ENCODE peak calls at places on chromosomes 12 and 14, in four cellular contexts. Y, W, X and J are unnamed samples.

GRCh38 chr14:51473808-51474207 is 177.9 kb upstream of the FRMD6 start:
- DNase-seq in Y (no peak), W (no peak), X (no peak), J (no peak)

GRCh38 chr12:63206494-63206893 is 55.5 kb upstream of the AVPR1A start:
- DNase-seq in Y (no peak), W (no peak), X (no peak), J (no peak)

GRCh38 chr12:104656383-104656782 is 199.6 kb downstream of the CHST11 start:
- DNase-seq in Y (no peak), W (no peak), X (peak; percentile 63), J (no peak)

GRCh38 chr12:80761818-80762217 is 45.1 kb downstream of the MYF5 start:
- DNase-seq in Y (no peak), W (no peak), X (no peak), J (no peak)

GRCh38 chr14:99125113-99125512 is 146.9 kb downstream of the BCL11B start:
- DNase-seq in Y (no peak), W (no peak), X (no peak), J (peak; percentile 18)

GRCh38 chr12:71947645-71948105 is 9.0 kb downstream of the TPH2 start:
- DNase-seq in Y (no peak), W (no peak), X (peak; percentile 73), J (peak; percentile 64)

GRCh38 chr14:49982522-49982951 is 89.7 kb downstream of the ARF6 start:
- DNase-seq in Y (no peak), W (no peak), X (no peak), J (no peak)

GRCh38 chr14:70660967-70661871 is 19.5 kb downstream of the TTC9 start:
- DNase-seq in Y (no peak), W (peak; percentile 22), X (no peak), J (no peak)

GRCh38 chr14:50829472-50830043 is 1.4 kb downstream of the NIN start:
- DNase-seq in Y (no peak), W (no peak), X (peak; percentile 37), J (no peak)

GRCh38 chr12:68559984-68560822 is 50.5 kb upstream of the RAP1B start:
- DNase-seq in Y (no peak), W (no peak), X (peak; percentile 63), J (peak; percentile 33)

GRCh38 chr12:93762059-93762719 is 85.0 kb downstream of the CRADD start:
- DNase-seq in Y (no peak), W (no peak), X (no peak), J (no peak)

GRCh38 chr14:50215416-50215815 is 16.0 kb downstream of the SOS2 start:
- DNase-seq in Y (no peak), W (no peak), X (no peak), J (no peak)

GRCh38 chr12:42326466-42327226 is 679 bp downstream of the PPHLN1 start:
- DNase-seq in Y (no peak), W (no peak), X (peak; percentile 11), J (no peak)

GRCh38 chr12:87779016-87779415 is 250.2 kb downstream of the C12orf50 start:
- DNase-seq in Y (no peak), W (no peak), X (peak; percentile 16), J (no peak)

GRCh38 chr12:108801736-108802665 is 55.4 kb downstream of the SSH1 start:
- DNase-seq in Y (no peak), W (no peak), X (peak; percentile 100), J (no peak)

GRCh38 chr12:115060477-115061168 is 376.6 kb upstream of the TBX3 start:
- DNase-seq in Y (no peak), W (no peak), X (no peak), J (no peak)

GRCh38 chr14:95328876-95329503 is 9.3 kb upstream of the CLMN start:
- DNase-seq in Y (no peak), W (no peak), X (no peak), J (no peak)

GRCh38 chr12:9344540-9344939 is 136.3 kb upstream of the PZP start:
- DNase-seq in Y (no peak), W (no peak), X (no peak), J (no peak)

GRCh38 chr12:132638541-132639408 is 20.2 kb downstream of the P2RX2 start:
- DNase-seq in Y (no peak), W (no peak), X (peak; percentile 50), J (no peak)

GRCh38 chr12:115866909-115867525 is 410.5 kb downstream of the MED13L start:
- DNase-seq in Y (no peak), W (no peak), X (peak; percentile 56), J (no peak)

GRCh38 chr14:90354551-90355298 is 23.0 kb upstream of the NRDE2 start:
- DNase-seq in Y (no peak), W (no peak), X (no peak), J (no peak)

GRCh38 chr14:76998777-76999366 is 29.6 kb downstream of the IRF2BPL start:
- DNase-seq in Y (no peak), W (no peak), X (no peak), J (no peak)

GRCh38 chr12:52844386-52844785 is 4.4 kb downstream of the KRT78 start:
- DNase-seq in Y (no peak), W (no peak), X (no peak), J (no peak)

GRCh38 chr14:37143500-37143874 is 28.9 kb downstream of the SLC25A21 start:
- DNase-seq in Y (no peak), W (no peak), X (no peak), J (no peak)

GRCh38 chr12:13205809-13206559 is 9.5 kb downstream of the EMP1 start:
- DNase-seq in Y (no peak), W (no peak), X (peak; percentile 83), J (no peak)

GRCh38 chr14:71439247-71439646 is 493.0 kb upstream of the RGS6 start:
- DNase-seq in Y (no peak), W (no peak), X (no peak), J (no peak)

GRCh38 chr14:65003394-65003793 is 16.7 kb downstream of the FNTB start:
- DNase-seq in Y (no peak), W (no peak), X (no peak), J (no peak)

GRCh38 chr14:69501362-69501964 is 16.9 kb downstream of the PLEKHD1 start:
- DNase-seq in Y (no peak), W (no peak), X (no peak), J (no peak)

GRCh38 chr14:74574092-74574438 is 38.0 kb downstream of the LTBP2 start:
- DNase-seq in Y (no peak), W (no peak), X (no peak), J (no peak)

GRCh38 chr14:53956427-53957201 is at the start of gene BMP4:
- DNase-seq in Y (no peak), W (peak; percentile 33), X (peak; percentile 96), J (peak; percentile 83)

GRCh38 chr12:121000530-121000929 is 15.8 kb downstream of the C12orf43 start:
- DNase-seq in Y (no peak), W (no peak), X (no peak), J (no peak)

GRCh38 chr12:70448371-70448770 is 82.3 kb downstream of the KCNMB4 start:
- DNase-seq in Y (no peak), W (no peak), X (no peak), J (no peak)

GRCh38 chr12:103793512-103794045 is 47.5 kb downstream of the NT5DC3 start:
- DNase-seq in Y (no peak), W (no peak), X (no peak), J (no peak)

GRCh38 chr12:56836800-56837663 is 73.9 kb downstream of the HSD17B6 start:
- DNase-seq in Y (no peak), W (no peak), X (no peak), J (peak; percentile 39)

GRCh38 chr12:57069522-57069921 is 9.1 kb downstream of the NEMP1 start:
- DNase-seq in Y (no peak), W (peak; percentile 69), X (peak; percentile 86), J (peak; percentile 70)

GRCh38 chr14:37865719-37866549 is 270.5 kb downstream of the TTC6 start:
- DNase-seq in Y (no peak), W (no peak), X (no peak), J (no peak)

GRCh38 chr14:24665440-24665991 is 31.5 kb upstream of the GZMB start:
- DNase-seq in Y (no peak), W (no peak), X (no peak), J (no peak)

GRCh38 chr14:104697317-104697703 is 7.9 kb downstream of the INF2 start:
- DNase-seq in Y (no peak), W (no peak), X (no peak), J (no peak)
- H3K27ac ChIP-seq in Y (peak overlapping the region; percentile 51), W (no peak overlapping the region), X (no peak overlapping the region), J (no peak overlapping the region)

GRCh38 chr14:101559624-101560533 is 1.4 kb upstream of the DIO3 start:
- DNase-seq in Y (no peak), W (peak; percentile 49), X (peak; percentile 57), J (no peak)
- H3K4me1 ChIP-seq in Y (peaks cover 68% of the 10 kb centered on the region), W (peaks cover 22% of the 10 kb centered on the region), X (no peaks in the 10 kb centered on the region), J (no peaks in the 10 kb centered on the region)

DNA sequence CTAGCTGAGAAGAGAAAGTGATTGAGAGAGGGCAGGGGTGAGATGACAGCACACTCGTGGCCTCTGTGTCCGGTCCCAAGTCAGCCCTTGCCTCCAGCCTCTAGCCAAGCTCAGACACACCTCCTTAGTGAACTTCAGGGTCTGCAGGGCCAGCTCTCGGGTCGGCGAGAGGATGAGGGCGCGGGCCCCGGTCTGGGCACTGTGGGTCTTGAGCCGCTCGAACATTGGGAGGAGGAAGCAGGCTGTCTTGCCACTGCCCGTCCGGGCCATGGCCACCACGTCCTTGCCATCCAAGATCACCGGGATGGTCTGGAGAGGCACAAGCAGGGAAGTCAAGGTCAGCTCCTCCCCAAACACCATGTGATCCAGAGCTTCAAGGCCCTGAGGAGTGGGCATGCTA is 6.3 kb downstream of the DDX54 start:
- DNase-seq in Y (no peak), W (no peak), X (no peak), J (no peak)
- H3K36me3 ChIP-seq in Y (peaks cover 38% of the 10 kb centered on the region), W (peaks cover 32% of the 10 kb centered on the region), X (peaks cover 16% of the 10 kb centered on the region), J (peaks cover 14% of the 10 kb centered on the region)

DNA sequence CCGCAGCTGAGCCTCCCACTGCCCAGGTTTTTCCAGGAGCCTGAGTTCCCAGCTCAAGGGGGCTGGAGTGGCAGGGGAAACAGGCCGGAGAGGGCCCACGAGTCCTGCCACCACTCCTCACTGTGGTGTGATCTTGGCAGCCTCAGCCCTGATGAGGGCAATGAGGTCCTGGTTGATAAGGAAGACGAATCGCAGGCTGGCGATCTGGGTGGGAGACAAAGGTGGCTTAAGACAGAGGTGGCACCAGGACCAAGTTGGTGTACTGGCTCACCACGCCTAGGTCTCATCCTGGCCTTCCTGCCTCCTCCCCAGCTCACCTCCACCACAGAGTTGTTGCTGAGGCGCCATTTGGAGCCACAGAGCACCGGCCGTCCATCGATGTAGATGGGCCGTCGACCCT is 9.4 kb downstream of the MCRS1 start:
- DNase-seq in Y (no peak), W (no peak), X (no peak), J (no peak)
- H3K27ac ChIP-seq in Y (no peak overlapping the region), W (no peak overlapping the region), X (no peak overlapping the region), J (no peak overlapping the region)

DNA sequence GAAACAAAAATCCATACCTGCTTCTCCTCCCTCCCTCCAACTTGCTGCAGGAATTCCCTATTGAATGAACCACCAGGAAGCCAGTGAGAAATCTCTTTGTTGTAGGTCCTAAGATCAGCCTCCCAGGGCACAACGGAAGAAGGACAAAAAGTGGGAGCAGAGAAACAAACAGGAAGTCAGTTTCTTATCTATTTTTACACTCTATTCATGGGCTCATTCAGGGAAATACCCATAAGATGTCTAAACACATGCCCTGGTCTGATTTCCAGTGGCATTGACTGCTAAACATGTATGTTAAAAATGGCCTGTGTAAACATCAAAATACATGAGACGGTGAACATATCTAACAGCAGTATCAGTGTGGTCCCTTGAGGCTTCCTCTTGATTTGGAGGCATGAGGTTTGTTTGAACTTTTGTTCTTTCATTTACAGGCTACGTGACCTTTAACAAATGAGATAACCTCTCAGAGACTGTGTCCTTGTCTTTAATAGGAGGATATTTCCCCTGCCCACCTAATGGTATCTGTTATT is 18.8 kb downstream of the GPR65 start:
- DNase-seq in Y (no peak), W (no peak), X (peak; percentile 75), J (no peak)
- H3K4me1 ChIP-seq in Y (no peaks in the 10 kb centered on the region), W (peaks cover 6% of the 10 kb centered on the region), X (peaks cover 9% of the 10 kb centered on the region), J (peaks cover 1% of the 10 kb centered on the region)